ENCODE peak calls at places on chromosomes 12 and 14, in five cellular contexts. I is HepG2, D is GM12878, V is H1, P is GM12891. U is an unnamed sample.

GRCh38 chr14:39492267-39492666 is 60.0 kb upstream of the FBXO33 start:
- DNase-seq in I (no peak), P (no peak), V (no peak), D (no peak), U (no peak)

GRCh38 chr12:51821423-51822260 is 26.9 kb downstream of the FIGNL2 start:
- DNase-seq in D (no peak), I (no peak), P (no peak), V (peak; percentile 77), U (no peak)

GRCh38 chr12:753401-754237 is 1.2 kb downstream of the WNK1 start:
- DNase-seq in P (no peak), D (no peak), I (no peak), V (peak; percentile 58), U (peak; percentile 34)

GRCh38 chr14:78227466-78228077 is 57.4 kb downstream of the NRXN3 start:
- DNase-seq in V (no peak), I (no peak), P (no peak), D (no peak), U (no peak)

GRCh38 chr14:59464651-59465569 is at the start of gene GPR135:
- DNase-seq in V (peak; percentile 79), D (no peak), I (peak; percentile 24), P (peak; percentile 64), U (peak; percentile 62)

GRCh38 chr12:70648191-70648590 is 11.0 kb upstream of the PTPRB start:
- DNase-seq in P (no peak), V (no peak), I (no peak), D (no peak), U (no peak)

GRCh38 chr12:110223777-110224378 is 57.2 kb upstream of the ATP2A2 start:
- DNase-seq in D (no peak), V (no peak), P (no peak), I (no peak), U (no peak)

GRCh38 chr12:110533607-110534006 is 31.5 kb downstream of the RAD9B start:
- DNase-seq in V (no peak), P (no peak), I (peak; percentile 59), D (no peak), U (no peak)

GRCh38 chr12:6307521-6307920 is 3.0 kb upstream of the PLEKHG6 start:
- DNase-seq in V (no peak), P (no peak), I (no peak), D (no peak), U (no peak)

GRCh38 chr12:12714276-12715001 is 2.7 kb upstream of the CDKN1B start:
- DNase-seq in I (no peak), V (no peak), P (no peak), D (no peak), U (no peak)

GRCh38 chr12:24363177-24363754 is 413.8 kb upstream of the SOX5 start:
- DNase-seq in V (no peak), D (no peak), I (no peak), P (no peak), U (no peak)

GRCh38 chr12:71772728-71773127 is 18.1 kb downstream of the RAB21 start:
- DNase-seq in I (no peak), D (no peak), V (no peak), P (no peak), U (no peak)

GRCh38 chr12:6067152-6067916 is 57.1 kb downstream of the VWF start:
- DNase-seq in V (peak; percentile 70), D (no peak), I (peak; percentile 56), P (no peak), U (no peak)

GRCh38 chr14:95463173-95463901 is 53.1 kb downstream of the SYNE3 start:
- DNase-seq in V (no peak), I (no peak), D (no peak), P (no peak), U (no peak)

GRCh38 chr14:51638071-51638944 is 13.4 kb upstream of the FRMD6 start:
- DNase-seq in D (no peak), I (peak; percentile 75), P (no peak), V (peak; percentile 48), U (no peak)

GRCh38 chr12:96495155-96495554 is 5.8 kb downstream of the CFAP54 start:
- DNase-seq in I (no peak), D (no peak), V (no peak), P (no peak), U (no peak)

GRCh38 chr14:74712499-74713394 is at the start of the genes AREL1 and FCF1:
- DNase-seq in I (peak; percentile 90), P (peak; percentile 80), V (peak; percentile 86), D (peak; percentile 54), U (peak; percentile 78)

GRCh38 chr14:73058224-73058922 is at the start of gene RBM25:
- DNase-seq in V (peak; percentile 95), D (peak; percentile 97), P (peak; percentile 81), I (peak; percentile 98), U (peak; percentile 84)
- TF ChIP-seq POLR2A in V (peak; percentile 98), D (peak; percentile 100), P (peak; percentile 98), I (peak; percentile 99), U (peak; percentile 99)

GRCh38 chr14:24483604-24484252 is 24.3 kb downstream of the CMA1 start:
- DNase-seq in P (no peak), D (no peak), V (no peak), I (no peak), U (no peak)
- TF ChIP-seq TAF1 in P (no peak), D (no peak), V (no peak), I (no peak), U (no peak)

DNA sequence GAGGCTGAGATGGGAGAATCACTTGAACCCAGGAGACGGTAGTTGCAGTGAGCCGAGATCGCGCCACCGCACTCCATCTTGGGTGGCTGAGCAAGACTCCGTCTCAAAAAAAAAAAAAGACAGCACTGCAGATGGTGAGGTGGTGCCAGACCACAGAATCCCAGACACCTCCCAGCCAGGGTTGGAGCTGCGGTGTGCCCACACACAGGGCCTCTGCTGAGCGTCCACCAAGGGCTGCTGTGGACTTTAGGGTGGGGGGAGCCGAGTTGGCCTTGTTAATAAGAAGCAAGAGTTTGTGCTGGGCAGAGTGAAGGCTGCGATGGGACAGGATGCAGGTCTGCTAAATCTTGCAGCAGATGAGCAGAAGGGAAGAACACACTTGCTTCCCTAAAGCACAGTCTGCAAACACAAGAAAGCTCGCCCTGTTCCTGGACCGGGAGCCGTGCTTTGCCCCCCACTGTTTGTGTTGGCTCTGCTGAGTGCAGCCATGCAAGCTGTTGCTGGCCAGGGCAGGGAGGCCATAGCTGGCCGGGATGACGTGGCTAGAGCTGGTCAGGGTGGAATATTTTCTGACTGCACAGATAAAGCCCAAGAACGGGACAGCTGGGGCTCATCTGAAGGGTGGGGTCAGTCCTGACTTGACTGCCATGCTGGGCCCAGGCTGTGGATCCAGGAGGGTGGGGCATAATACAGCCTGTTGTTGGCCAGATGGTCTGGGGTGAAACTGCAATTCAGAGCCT is 14.4 kb downstream of the KMT5A start:
- DNase-seq in I (no peak), D (no peak), P (no peak), V (no peak), U (no peak)
- TF ChIP-seq POLR2AphosphoS5 in I (no peak), D (no peak), P (no peak), V (no peak), U (no peak)

DNA sequence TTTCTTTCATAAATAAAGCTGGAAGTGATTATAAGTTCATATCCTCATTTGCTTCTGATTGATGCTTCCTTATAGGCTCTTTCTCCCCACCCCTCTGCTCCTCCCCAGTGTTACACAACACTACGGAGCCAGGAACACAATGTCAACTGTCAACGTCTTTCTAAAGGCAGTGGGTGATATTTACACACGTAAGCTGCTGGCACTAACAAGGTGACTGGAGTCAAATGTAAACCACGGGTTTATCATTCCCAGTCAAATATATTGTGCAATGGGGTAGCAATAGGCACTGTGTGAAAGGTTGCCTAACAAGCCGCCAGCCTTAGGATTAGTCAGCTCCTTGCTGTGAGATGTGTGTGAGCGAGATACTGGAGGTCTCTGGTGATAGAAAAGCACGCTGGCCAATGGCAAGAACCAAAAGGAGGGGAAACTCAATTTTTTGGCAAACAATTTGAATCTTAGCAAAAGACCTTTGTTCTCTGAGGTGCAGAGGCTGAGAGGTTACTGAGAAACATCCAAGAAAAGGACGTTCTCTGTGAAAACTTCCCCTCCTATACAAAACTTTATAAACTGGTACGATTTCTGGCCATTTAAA is 22.1 kb upstream of the HECTD1 start:
- DNase-seq in I (peak; percentile 100), P (no peak), D (no peak), V (peak; percentile 51), U (no peak)
- TF ChIP-seq POLR2A in I (peak; percentile 66), P (no peak), D (no peak), V (no peak), U (no peak)

DNA sequence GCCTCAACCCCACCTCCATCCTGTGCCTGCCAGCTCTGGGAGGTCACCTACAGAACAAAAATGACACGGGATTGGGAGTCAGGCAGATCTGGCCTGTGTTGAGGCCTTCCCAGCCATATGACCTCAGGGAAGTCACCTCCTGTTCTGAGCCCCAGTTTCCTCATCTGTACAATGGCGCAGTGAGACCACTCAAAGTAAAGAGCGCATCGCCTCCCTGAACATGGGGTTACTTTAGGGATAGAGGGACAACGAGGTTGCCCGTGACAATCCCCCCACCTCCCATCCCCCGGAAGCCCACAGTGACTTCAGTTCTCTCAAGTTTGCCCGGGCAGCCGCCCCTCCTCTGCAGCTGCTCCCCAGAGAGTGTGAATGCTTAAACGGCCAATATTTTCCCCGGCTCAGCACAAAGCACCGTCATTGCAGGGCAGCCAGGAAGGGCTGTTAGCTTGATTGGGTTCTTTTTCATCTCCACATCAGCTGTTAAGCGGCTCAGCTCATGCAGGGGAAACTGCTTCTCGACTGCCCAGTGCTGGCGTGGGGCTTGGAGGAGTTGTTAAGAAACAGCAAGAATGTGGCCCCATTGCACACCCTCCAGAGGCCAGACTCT is 120.4 kb upstream of the NCOR2 start:
- DNase-seq in P (no peak), I (no peak), D (no peak), V (no peak), U (no peak)
- TF ChIP-seq TAF1 in P (no peak), I (no peak), D (no peak), V (no peak), U (no peak)

U was measured in GM12892.